ENCODE peak calls at places on chromosome 19, in eight cellular contexts. L is keratinocyte; K is effector memory CD8-positive, alpha-beta T cell; D is tibial artery; E is progenitor cell of endocrine pancreas; T is ecto neural progenitor cell; V is stimulated activated CD4-positive, alpha-beta T cell treated with anti-CD3 and anti-CD28 coated beads, Interleukin-2, amount 100 ng/mL, for 48 hours; R is WTC11. W is an unnamed sample.

GRCh38 chr19:46297700-46298476 is 1.0 kb downstream of the HIF3A start:
- DNase-seq in L (no peak), K (no peak), D (peak), E (no peak), T (no peak), V (no peak), R (peak), W (no peak)

GRCh38 chr19:53511933-53512374 is 26.0 kb upstream of the ZNF331 start:
- DNase-seq in L (no peak), K (peak), D (peak), E (peak), T (peak), V (peak), R (peak), W (peak)

GRCh38 chr19:51948979-51949378 is 21.7 kb downstream of the ZNF613 start:
- DNase-seq in L (no peak), K (no peak), D (no peak), E (no peak), T (no peak), V (no peak), R (peak), W (no peak)

GRCh38 chr19:3936506-3937442 is 3.9 kb downstream of the NMRK2 start:
- DNase-seq in L (no peak), K (no peak), D (no peak), E (no peak), T (no peak), V (no peak), R (no peak), W (no peak)

GRCh38 chr19:35353635-35354034 is 4.6 kb upstream of the FFAR3 start:
- DNase-seq in L (no peak), K (no peak), D (peak), E (no peak), T (peak), V (no peak), R (no peak), W (no peak)

GRCh38 chr19:772730-773436 is 22.0 kb downstream of the MISP start:
- DNase-seq in L (no peak), K (no peak), D (no peak), E (no peak), T (no peak), V (no peak), R (peak), W (no peak)

GRCh38 chr19:47006496-47006895 is 13.1 kb upstream of the NPAS1 start:
- DNase-seq in L (no peak), K (no peak), D (no peak), E (no peak), T (no peak), V (no peak), R (no peak), W (no peak)

GRCh38 chr19:2084993-2085720 is 11.0 kb downstream of the MOB3A start:
- DNase-seq in L (no peak), K (peak), D (no peak), E (no peak), T (no peak), V (peak), R (no peak), W (peak)

GRCh38 chr19:46674416-46675178 is 13.6 kb upstream of the DACT3 start:
- DNase-seq in L (no peak), K (no peak), D (no peak), E (no peak), T (peak), V (no peak), R (peak), W (peak)

GRCh38 chr19:2949939-2950285 is 5.1 kb upstream of the ZNF77 start:
- DNase-seq in L (no peak), K (no peak), D (no peak), E (no peak), T (no peak), V (no peak), R (no peak), W (peak)

W was measured in epithelial cell of esophagus.